ENCODE peak calls at places on chromosomes 11 and 22, in six cellular contexts. G, I, L, P, H and X are unnamed samples.

GRCh38 chr11:77187105-77187750 is 59.2 kb downstream of the MYO7A start:
- DNase-seq in G (no peak), I (no peak), L (no peak), P (no peak), H (no peak), X (no peak)

GRCh38 chr22:38754247-38755154 is 1.3 kb downstream of the SUN2 start:
- DNase-seq in G (peak; percentile 92), I (peak; percentile 84), L (no peak), P (peak; percentile 48), H (peak; percentile 67), X (peak; percentile 69)

GRCh38 chr22:47190957-47191323 is 428.5 kb downstream of the TBC1D22A start:
- DNase-seq in G (peak; percentile 13), I (no peak), L (no peak), P (no peak), H (no peak), X (no peak)

GRCh38 chr11:36564376-36565032 is 3.3 kb upstream of the RAG1 start:
- DNase-seq in G (peak; percentile 43), I (peak; percentile 85), L (no peak), P (peak; percentile 78), H (peak; percentile 69), X (peak; percentile 45)

GRCh38 chr11:14852571-14853177 is 39.4 kb downstream of the CYP2R1 start:
- DNase-seq in G (no peak), I (no peak), L (no peak), P (no peak), H (no peak), X (no peak)

GRCh38 chr11:114846040-114846791 is 167.9 kb downstream of the NXPE2 start:
- DNase-seq in G (no peak), I (no peak), L (no peak), P (peak; percentile 14), H (no peak), X (no peak)

GRCh38 chr11:44755553-44756505 is 29.1 kb downstream of the TSPAN18 start:
- DNase-seq in G (peak; percentile 57), I (no peak), L (no peak), P (no peak), H (no peak), X (no peak)

GRCh38 chr11:11662578-11662977 is 40.8 kb upstream of the GALNT18 start:
- DNase-seq in G (no peak), I (no peak), L (no peak), P (no peak), H (no peak), X (no peak)

GRCh38 chr11:26043665-26044064 is 288.3 kb upstream of the ANO3 start:
- DNase-seq in G (no peak), I (no peak), L (no peak), P (no peak), H (no peak), X (no peak)

GRCh38 chr22:45205624-45205925 is 35.1 kb downstream of the KIAA0930 start:
- DNase-seq in G (no peak), I (no peak), L (no peak), P (no peak), H (no peak), X (no peak)

GRCh38 chr11:44847316-44847715 is 103.4 kb downstream of the TP53I11 start:
- DNase-seq in G (no peak), I (no peak), L (no peak), P (no peak), H (no peak), X (no peak)

GRCh38 chr22:37581534-37581933 is 1.6 kb upstream of the LGALS2 start:
- DNase-seq in G (no peak), I (no peak), L (no peak), P (no peak), H (peak; percentile 54), X (no peak)

GRCh38 chr11:26909429-26910009 is 84.4 kb upstream of the FIBIN start:
- DNase-seq in G (no peak), I (no peak), L (no peak), P (no peak), H (no peak), X (no peak)

GRCh38 chr22:28282346-28282745 is 363.3 kb upstream of the PITPNB start:
- DNase-seq in G (no peak), I (peak; percentile 27), L (no peak), P (no peak), H (no peak), X (no peak)

GRCh38 chr22:42376721-42377177 is 55.5 kb downstream of the NFAM1 start:
- DNase-seq in G (peak; percentile 80), I (peak; percentile 80), L (no peak), P (peak; percentile 91), H (no peak), X (no peak)

GRCh38 chr11:111378773-111379499 is at the start of gene POU2AF1:
- DNase-seq in G (no peak), I (peak; percentile 48), L (no peak), P (no peak), H (no peak), X (peak; percentile 57)

GRCh38 chr11:118622376-118623290 is 15.2 kb downstream of the PHLDB1 start:
- DNase-seq in G (no peak), I (no peak), L (no peak), P (peak; percentile 49), H (peak; percentile 94), X (no peak)

GRCh38 chr11:78715639-78716311 is 141.1 kb upstream of the NARS2 start:
- DNase-seq in G (peak; percentile 38), I (peak; percentile 91), L (peak; percentile 89), P (peak; percentile 88), H (peak; percentile 99), X (peak; percentile 21)

GRCh38 chr22:49297871-49298721 is 529.6 kb downstream of the BRD1 start:
- DNase-seq in G (peak; percentile 11), I (no peak), L (no peak), P (no peak), H (no peak), X (no peak)

GRCh38 chr11:115462004-115462541 is 42.1 kb downstream of the CADM1 start:
- DNase-seq in G (no peak), I (peak; percentile 17), L (no peak), P (no peak), H (no peak), X (no peak)

GRCh38 chr11:61315260-61315659 is 17.6 kb downstream of the DDB1 start:
- DNase-seq in G (no peak), I (no peak), L (no peak), P (no peak), H (peak; percentile 66), X (no peak)

GRCh38 chr11:61309141-61309540 is 14.0 kb upstream of the VWCE start:
- DNase-seq in G (no peak), I (no peak), L (no peak), P (no peak), H (no peak), X (no peak)

GRCh38 chr11:61307354-61307753 is 12.2 kb upstream of the VWCE start:
- DNase-seq in G (no peak), I (no peak), L (no peak), P (no peak), H (no peak), X (no peak)

GRCh38 chr11:61309739-61310138 is 14.6 kb upstream of the VWCE start:
- DNase-seq in G (no peak), I (no peak), L (no peak), P (no peak), H (no peak), X (no peak)

DNA sequence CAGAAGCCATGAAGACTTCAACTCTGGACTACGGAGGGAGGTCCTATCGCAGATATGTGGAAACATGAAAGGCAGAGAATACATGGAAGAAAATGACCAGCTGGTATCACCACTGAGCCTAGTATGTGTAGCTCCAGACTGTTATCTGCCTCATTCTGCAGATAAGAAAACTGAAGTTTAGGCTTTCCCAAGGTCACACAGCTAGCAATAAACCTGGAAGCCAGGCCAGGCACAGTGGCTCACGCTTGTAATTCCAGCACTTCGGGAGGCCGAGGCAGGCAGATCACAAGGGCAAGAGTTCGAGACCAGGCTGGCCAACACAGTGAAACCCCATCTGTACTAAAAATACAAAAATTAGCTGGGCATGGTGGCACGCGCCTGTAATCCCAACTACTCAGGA is 15.6 kb upstream of the VWCE start:
- DNase-seq in G (no peak), I (no peak), L (no peak), P (no peak), H (no peak), X (no peak)
- H3K36me3 ChIP-seq in G (peaks cover 100% of the 10 kb centered on the region), I (peaks cover 77% of the 10 kb centered on the region), L (peaks cover 6% of the 10 kb centered on the region), P (peaks cover 12% of the 10 kb centered on the region), H (peaks cover 84% of the 10 kb centered on the region), X (peaks cover 75% of the 10 kb centered on the region)

DNA sequence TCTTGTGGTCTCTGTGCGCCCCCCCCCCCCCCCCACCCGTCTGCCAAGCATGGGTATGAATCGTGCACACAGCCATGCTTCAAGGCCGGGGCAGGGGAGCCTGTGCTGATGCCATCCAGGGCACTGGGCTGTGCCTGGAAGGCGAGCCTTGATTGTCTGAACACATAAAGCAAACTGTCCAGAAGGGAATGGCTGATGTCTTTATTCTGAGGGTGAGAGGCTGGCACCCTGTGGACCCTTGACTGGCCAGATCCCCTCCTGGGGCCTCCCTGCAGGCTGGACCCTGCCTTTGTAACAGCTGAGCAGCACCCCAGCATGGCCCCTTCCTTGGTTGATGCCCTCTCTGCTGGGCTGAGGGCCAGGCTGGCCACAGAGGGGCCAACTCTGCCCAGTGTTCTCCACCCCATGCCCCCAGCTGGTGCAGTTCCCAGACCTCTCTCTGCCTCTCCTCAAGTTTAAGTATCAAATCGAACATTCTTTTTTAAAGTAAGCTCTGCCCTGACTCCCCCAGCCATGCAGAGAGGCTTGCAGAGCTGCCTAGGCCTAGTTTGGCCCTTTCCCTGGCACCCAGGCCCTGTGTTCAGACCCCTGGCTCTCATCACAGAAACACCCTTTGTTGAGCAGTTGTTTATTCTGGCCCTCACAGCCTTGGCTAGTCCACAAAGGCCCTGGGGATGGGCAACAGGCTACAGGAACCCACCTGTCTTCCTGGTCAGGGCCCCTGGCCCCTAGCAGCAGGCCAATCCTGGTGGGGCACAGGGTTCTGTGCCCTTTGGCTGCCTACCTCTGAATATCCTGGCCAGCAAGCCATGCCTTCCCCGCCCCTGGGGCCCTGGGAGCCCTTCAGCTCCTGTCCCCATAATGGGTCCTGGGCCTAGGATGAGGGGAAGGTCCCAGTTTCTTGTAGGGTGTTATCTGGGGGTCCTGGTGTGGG is 3.9 kb upstream of the RANBP1 start:
- DNase-seq in G (no peak), I (no peak), L (no peak), P (no peak), H (no peak), X (no peak)
- H3K36me3 ChIP-seq in G (peaks cover 91% of the 10 kb centered on the region), I (peaks cover 16% of the 10 kb centered on the region), L (peaks cover 7% of the 10 kb centered on the region), P (no peaks in the 10 kb centered on the region), H (peaks cover 25% of the 10 kb centered on the region), X (peaks cover 32% of the 10 kb centered on the region)

DNA sequence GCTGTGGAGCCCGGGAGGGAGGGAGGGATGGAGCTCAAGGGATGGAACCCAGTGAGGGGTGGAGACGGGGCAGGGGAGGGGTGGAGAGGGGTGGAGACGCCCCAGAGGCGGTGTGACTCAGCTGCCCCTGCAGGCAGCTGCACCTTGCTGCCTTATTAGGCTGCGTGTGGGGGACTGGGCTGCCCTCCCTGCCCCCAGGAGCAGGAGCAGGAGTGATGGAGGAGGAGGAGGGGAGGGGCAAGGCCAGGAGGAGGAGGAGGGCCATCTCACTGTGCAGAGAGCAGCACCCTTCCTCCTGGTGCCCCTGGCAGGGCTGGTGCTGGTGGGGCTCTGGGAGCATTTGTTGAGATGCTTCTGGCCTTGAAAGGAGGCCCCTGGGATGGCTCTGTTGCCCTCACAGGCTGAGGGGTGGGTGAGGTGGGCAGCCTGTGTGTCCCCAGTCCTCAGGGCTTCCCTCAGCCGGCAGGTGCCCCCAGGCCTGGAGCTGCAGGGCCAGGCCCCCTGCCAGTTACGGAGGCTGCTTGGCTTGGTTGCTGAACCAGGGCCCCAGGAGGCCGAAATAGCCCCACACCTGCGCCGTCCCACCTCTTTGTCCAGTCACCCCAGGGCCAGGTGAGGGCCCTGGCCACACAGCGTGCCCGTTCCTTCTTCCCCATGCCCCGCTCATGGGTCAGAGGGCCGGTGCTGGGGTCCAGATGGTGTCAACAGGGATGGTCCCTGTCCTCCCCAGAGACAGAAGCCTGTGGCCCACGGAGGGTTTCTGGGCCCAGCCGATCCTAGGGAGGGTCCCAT is 9.5 kb upstream of the TSSC4 start:
- DNase-seq in G (no peak), I (no peak), L (peak; percentile 69), P (peak; percentile 41), H (peak; percentile 34), X (no peak)
- H3K36me3 ChIP-seq in G (peaks cover 59% of the 10 kb centered on the region), I (no peaks in the 10 kb centered on the region), L (peaks cover 2% of the 10 kb centered on the region), P (no peaks in the 10 kb centered on the region), H (no peaks in the 10 kb centered on the region), X (no peaks in the 10 kb centered on the region)

GRCh38 chr11:28505216-28505615 is 397.0 kb downstream of the METTL15 start:
- DNase-seq in G (no peak), I (no peak), L (no peak), P (no peak), H (peak; percentile 23), X (no peak)
- H3K36me3 ChIP-seq in G (no peaks in the 10 kb centered on the region), I (no peaks in the 10 kb centered on the region), L (no peaks in the 10 kb centered on the region), P (no peaks in the 10 kb centered on the region), H (no peaks in the 10 kb centered on the region), X (no peaks in the 10 kb centered on the region)